ENCODE peak calls at places on chromosome 19, in seven cellular contexts. L, D, X, Y, W, Z and M are unnamed samples.

GRCh38 chr19:13846533-13847032 is 30.4 kb upstream of the NANOS3 start:
- DNase-seq in Y (peak), X (peak), Z (peak), D (peak), L (no peak), W (peak), M (peak)

GRCh38 chr19:40416918-40417713 is 3.9 kb upstream of the PRX start:
- DNase-seq in D (no peak), W (no peak), Z (peak), Y (peak), X (no peak), L (no peak), M (peak)

GRCh38 chr19:15448778-15449619 is 757 bp downstream of the WIZ start:
- DNase-seq in W (no peak), Y (no peak), D (no peak), Z (no peak), L (no peak), X (no peak), M (peak)

GRCh38 chr19:17873661-17874422 is 2.1 kb downstream of the SLC5A5 start:
- DNase-seq in X (no peak), Y (peak), Z (no peak), L (no peak), D (no peak), W (no peak), M (peak)

GRCh38 chr19:3458229-3458555 is 22.1 kb downstream of the SMIM24 start:
- DNase-seq in Z (no peak), L (no peak), Y (no peak), X (no peak), W (peak), D (no peak), M (peak)

GRCh38 chr19:40705362-40705651 is 11.4 kb downstream of the COQ8B start:
- DNase-seq in X (no peak), L (no peak), Y (no peak), D (no peak), Z (peak), W (no peak), M (peak)

GRCh38 chr19:31825134-31826094 is 476.2 kb upstream of the TSHZ3 start:
- DNase-seq in Y (no peak), Z (no peak), W (no peak), D (no peak), X (no peak), L (no peak), M (no peak)

GRCh38 chr19:13839938-13840750 is 36.8 kb upstream of the NANOS3 start:
- DNase-seq in W (no peak), D (peak), Y (peak), X (peak), Z (no peak), L (no peak), M (peak)

GRCh38 chr19:35905178-35905727 is 2.8 kb downstream of the TYROBP start:
- DNase-seq in L (no peak), D (peak), Y (no peak), X (no peak), Z (no peak), W (no peak), M (peak)

GRCh38 chr19:50928841-50929240 is 17.6 kb upstream of the KLK4 start:
- DNase-seq in Y (no peak), L (no peak), Z (no peak), D (no peak), W (no peak), X (no peak), M (no peak)

GRCh38 chr19:51398096-51398704 is 7.8 kb upstream of the C19orf84 start:
- DNase-seq in D (peak), Y (no peak), Z (no peak), X (no peak), L (no peak), W (no peak), M (peak)

GRCh38 chr19:1748115-1748702 is 5.1 kb upstream of the ONECUT3 start:
- DNase-seq in X (no peak), D (no peak), Y (peak), W (no peak), Z (no peak), L (no peak), M (no peak)

GRCh38 chr19:21569497-21569870 is 64.1 kb downstream of the ZNF429 start:
- DNase-seq in X (peak), W (no peak), D (no peak), Y (no peak), Z (no peak), L (no peak), M (no peak)

GRCh38 chr19:53671621-53672111 is 39.9 kb downstream of the DPRX start:
- DNase-seq in X (no peak), D (no peak), W (no peak), Y (no peak), Z (no peak), L (no peak), M (no peak)

GRCh38 chr19:53549354-53549753 is 11.4 kb downstream of the ZNF331 start:
- DNase-seq in D (peak), L (peak), X (no peak), Z (no peak), W (peak), Y (no peak), M (no peak)

GRCh38 chr19:18418725-18419194 is 438 bp upstream of the SSBP4 start:
- DNase-seq in X (no peak), D (no peak), Z (no peak), W (no peak), L (no peak), Y (no peak), M (peak)

GRCh38 chr19:49850487-49851342 is at the start of gene PTOV1:
- DNase-seq in Z (peak), X (peak), W (peak), L (no peak), Y (peak), D (peak), M (peak)

GRCh38 chr19:33085570-33086128 is 4.7 kb downstream of the GPATCH1 start:
- DNase-seq in Z (no peak), Y (no peak), D (no peak), W (no peak), L (no peak), X (no peak), M (peak)

GRCh38 chr19:35363711-35364425 is 5.6 kb downstream of the FFAR3 start:
- DNase-seq in X (no peak), Y (peak), W (no peak), L (no peak), D (no peak), Z (no peak), M (no peak)

GRCh38 chr19:6654347-6655310 is 15.3 kb downstream of the TNFSF14 start:
- DNase-seq in W (no peak), Z (no peak), X (no peak), Y (no peak), L (no peak), D (no peak), M (peak)

GRCh38 chr19:47296036-47296435 is 13.6 kb upstream of the C5AR1 start:
- DNase-seq in L (no peak), X (peak), D (peak), Z (peak), Y (peak), W (peak), M (peak)

DNA sequence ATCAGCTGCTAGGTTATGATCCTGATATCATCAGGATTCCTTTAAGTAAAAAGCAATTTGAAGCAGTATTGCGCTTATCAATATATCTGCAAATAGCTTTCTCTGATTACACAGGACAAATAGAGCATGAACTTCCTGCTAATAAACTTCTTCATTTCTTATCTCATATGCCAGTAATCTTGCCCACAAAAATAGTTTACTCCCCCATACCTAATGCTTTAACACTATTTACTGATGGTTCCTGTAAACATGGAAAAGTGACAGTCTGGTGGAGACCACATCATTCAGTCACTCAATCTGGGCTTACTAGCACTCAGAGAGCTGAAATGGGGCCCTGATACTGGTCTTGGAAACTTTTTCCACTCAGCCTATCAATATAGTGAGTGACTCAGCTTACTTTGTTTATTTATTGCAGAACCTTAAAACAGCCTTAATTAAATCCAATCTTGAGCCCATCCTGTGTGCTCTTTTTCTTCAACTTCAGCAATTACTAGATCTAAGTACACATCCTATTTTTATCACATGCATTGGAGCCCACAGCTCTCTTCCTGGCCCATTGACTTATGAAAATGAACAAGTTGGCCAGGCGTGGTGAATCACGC is 1464.3 kb downstream of the UQCRFS1 start:
- DNase-seq in Z (no peak), L (no peak), Y (peak), X (no peak), W (no peak), D (peak), M (no peak)
- H3K4me3 ChIP-seq in Z (no peak), L (no peak), Y (no peak), X (no peak), W (no peak), D (no peak), M (no peak)

GRCh38 chr19:28472843-28473242 is 740.1 kb downstream of the UQCRFS1 start:
- DNase-seq in D (no peak), X (peak), Y (peak), Z (no peak), L (no peak), W (no peak), M (no peak)
- H3K4me3 ChIP-seq in D (no peak), X (no peak), Y (no peak), Z (no peak), L (no peak), W (no peak), M (no peak)

GRCh38 chr19:11495481-11495880 is 10.2 kb downstream of the ZNF653 start:
- DNase-seq in Y (no peak), W (no peak), L (no peak), Z (no peak), D (no peak), X (no peak), M (no peak)
- H3K4me3 ChIP-seq in Y (no peak), W (no peak), L (no peak), Z (no peak), D (no peak), X (no peak), M (no peak)

GRCh38 chr19:44645407-44646048 is 1.8 kb downstream of the PVR start:
- DNase-seq in L (no peak), Z (no peak), Y (no peak), W (no peak), X (no peak), D (no peak), M (no peak)
- H3K4me3 ChIP-seq in L (peak), Z (no peak), Y (no peak), W (peak), X (no peak), D (no peak), M (peak)

GRCh38 chr19:58336216-58336615 is 9.4 kb downstream of the ZSCAN22 start:
- DNase-seq in L (no peak), Z (no peak), D (no peak), X (no peak), W (no peak), Y (no peak), M (no peak)
- H3K4me3 ChIP-seq in L (no peak), Z (no peak), D (no peak), X (no peak), W (no peak), Y (no peak), M (no peak)

GRCh38 chr19:48615145-48616040 is 517 bp upstream of the FAM83E start:
- DNase-seq in Z (no peak), L (no peak), X (no peak), D (no peak), Y (no peak), W (no peak), M (peak)
- H3K4me3 ChIP-seq in Z (no peak), L (no peak), X (peak), D (no peak), Y (peak), W (no peak), M (no peak)

DNA sequence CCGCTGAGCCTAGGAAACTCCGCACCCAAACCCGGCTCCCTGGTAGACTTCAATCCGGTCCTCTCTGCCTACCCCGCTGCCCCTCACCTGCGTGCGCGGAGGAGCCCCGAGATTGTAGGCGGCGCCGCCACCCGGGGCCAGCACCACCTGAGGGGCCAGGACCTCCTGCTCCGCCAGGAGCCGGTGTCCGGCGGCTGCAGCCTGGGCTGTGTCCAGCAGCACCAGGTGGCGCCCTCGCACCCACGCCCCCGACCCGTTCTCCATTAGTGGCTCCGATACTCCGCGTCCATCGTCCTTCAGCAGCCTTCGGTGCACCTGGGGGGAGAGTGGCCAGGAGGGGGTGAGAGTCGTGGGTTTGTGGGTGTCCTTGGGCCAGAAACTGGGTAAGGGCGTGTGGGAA is 18.5 kb downstream of the MAN2B1 start:
- DNase-seq in Y (no peak), D (no peak), X (no peak), W (no peak), Z (no peak), L (no peak), M (peak)
- H3K4me3 ChIP-seq in Y (peak), D (no peak), X (peak), W (peak), Z (peak), L (no peak), M (peak)

GRCh38 chr19:30670011-30670329 is 297.8 kb downstream of the ZNF536 start:
- DNase-seq in Z (no peak), W (no peak), D (no peak), Y (peak), L (no peak), X (no peak), M (no peak)
- H3K4me3 ChIP-seq in Z (no peak), W (no peak), D (no peak), Y (no peak), L (no peak), X (no peak), M (no peak)

GRCh38 chr19:4539697-4540581 is at the start of gene LRG1:
- DNase-seq in D (no peak), L (no peak), W (no peak), Z (no peak), Y (peak), X (peak), M (no peak)
- H3K4me3 ChIP-seq in D (no peak), L (no peak), W (no peak), Z (no peak), Y (peak), X (peak), M (no peak)

DNA sequence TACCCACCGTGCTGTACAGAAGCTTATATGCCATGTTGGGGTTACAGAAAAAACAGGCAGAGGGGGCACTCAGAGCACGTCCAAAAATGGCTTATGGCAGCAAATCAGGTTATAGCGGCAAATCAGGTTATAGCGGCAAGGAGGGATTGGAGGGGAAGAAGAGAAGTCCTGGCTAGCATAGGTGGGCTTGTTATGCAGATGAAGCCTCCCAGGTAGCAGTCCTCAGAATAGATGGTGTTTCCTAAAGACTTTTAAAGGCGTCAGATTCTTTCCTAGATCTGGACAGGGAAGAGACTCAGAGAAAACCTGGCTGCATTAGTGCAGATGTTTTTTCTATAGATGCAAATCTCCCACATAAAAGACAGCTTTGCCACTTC is 19.8 kb upstream of the PLEKHF1 start:
- DNase-seq in X (no peak), D (no peak), W (no peak), Y (no peak), Z (no peak), L (no peak), M (no peak)
- H3K4me3 ChIP-seq in X (no peak), D (no peak), W (no peak), Y (no peak), Z (no peak), L (no peak), M (peak)